ENCODE peak calls at places on chromosomes 5 and 9, in seven cellular contexts. Q is stimulated activated CD4-positive, alpha-beta T cell treated with anti-CD3 and anti-CD28 coated beads, Interleukin-2, amount 100 ng/mL, for 48 hours; E is HCT116; P is A549; H is hepatocyte; K is fibroblast of lung; B is GM12891. Z is an unnamed sample.

GRCh38 chr5:11164456-11165286 is 403.6 kb upstream of the DAP start:
- DNase-seq in Q (no peak), E (no peak), P (no peak), H (no peak), K (no peak), B (no peak), Z (no peak)

GRCh38 chr5:1959911-1960581 is 77.3 kb upstream of the IRX4 start:
- DNase-seq in Q (no peak), E (no peak), P (no peak), H (no peak), K (no peak), B (no peak), Z (no peak)

GRCh38 chr9:88966894-88967676 is 24.2 kb upstream of the S1PR3 start:
- DNase-seq in Q (no peak), E (no peak), P (no peak), H (no peak), K (no peak), B (no peak), Z (no peak)

GRCh38 chr9:33306037-33306436 is 15.7 kb downstream of the NFX1 start:
- DNase-seq in Q (no peak), E (no peak), P (no peak), H (no peak), K (no peak), B (no peak), Z (no peak)

GRCh38 chr9:127892831-127893230 is 6.6 kb downstream of the ST6GALNAC6 start:
- DNase-seq in Q (no peak), E (no peak), P (no peak), H (no peak), K (no peak), B (no peak), Z (no peak)

GRCh38 chr9:137025120-137025966 is 2.7 kb downstream of the ABCA2 start:
- DNase-seq in Q (no peak), E (no peak), P (no peak), H (no peak), K (no peak), B (no peak), Z (no peak)

GRCh38 chr5:178883815-178884430 is 11.8 kb upstream of the ZFP2 start:
- DNase-seq in Q (no peak), E (no peak), P (no peak), H (no peak), K (no peak), B (no peak), Z (no peak)

GRCh38 chr9:35940474-35941467 is 17.2 kb downstream of the OR2S2 start:
- DNase-seq in Q (no peak), E (no peak), P (no peak), H (no peak), K (peak), B (no peak), Z (no peak)

GRCh38 chr5:136084698-136085097 is 47.9 kb upstream of the SMAD5 start:
- DNase-seq in Q (no peak), E (no peak), P (no peak), H (no peak), K (no peak), B (no peak), Z (peak)

GRCh38 chr5:74318985-74319563 is 321.5 kb downstream of the ENC1 start:
- DNase-seq in Q (no peak), E (no peak), P (no peak), H (no peak), K (peak), B (no peak), Z (no peak)

GRCh38 chr9:81804306-81804705 is 115.0 kb upstream of the TLE1 start:
- DNase-seq in Q (no peak), E (no peak), P (no peak), H (no peak), K (peak), B (no peak), Z (no peak)

GRCh38 chr9:76732341-76732958 is 31.8 kb upstream of the PCA3 start:
- DNase-seq in Q (no peak), E (no peak), P (no peak), H (no peak), K (peak), B (no peak), Z (no peak)

GRCh38 chr9:13377286-13377925 is 97.9 kb upstream of the MPDZ start:
- DNase-seq in Q (no peak), E (no peak), P (no peak), H (no peak), K (peak), B (no peak), Z (no peak)

GRCh38 chr9:132268725-132269352 is 85.9 kb downstream of the SETX start:
- DNase-seq in Q (peak), E (peak), P (peak), H (peak), K (peak), B (no peak), Z (peak)

GRCh38 chr5:170355601-170356098 is 33.5 kb downstream of the KCNMB1 start:
- DNase-seq in Q (no peak), E (no peak), P (no peak), H (no peak), K (no peak), B (no peak), Z (no peak)

GRCh38 chr5:107100121-107100520 is 570.6 kb downstream of the EFNA5 start:
- DNase-seq in Q (no peak), E (no peak), P (no peak), H (no peak), K (peak), B (no peak), Z (no peak)

GRCh38 chr5:119678351-119679028 is 49.1 kb downstream of the FAM170A start:
- DNase-seq in Q (no peak), E (no peak), P (no peak), H (peak), K (no peak), B (no peak), Z (no peak)

Z was measured in SJSA1.